ENCODE peak calls at places on chromosomes 4 and X, in nine cellular contexts. K is HT1080; L is brain pericyte; E is activated T-helper 1 cell treated with anti-CD3 and anti-CD28 coated beads, Interleukin-12 subunit alpha, Interleukin-12 subunit beta, Interleukin-2, Interleukin-4 antibody, amounts not matched to agents 30 ng/mL and 10 ng/mL and 1 ng/mL, durations not matched to agents 14 hours and 24 hours and 36 hours; U is stimulated activated CD4-positive, alpha-beta T cell treated with anti-CD3 and anti-CD28 coated beads, Interleukin-4, amount 100 ng/mL, for 24 hours; W is lower leg skin; P is activated CD4-positive, alpha-beta T cell treated with anti-CD3 and anti-CD28 coated beads, Interleukin-2, amount 10 ng/mL, durations not matched to agents 7 days and 5 days; G is AG08396; Y is GM23248. R is an unnamed sample.

GRCh38 chr4:153521467-153521866 is 55.3 kb downstream of the TMEM131L start:
- DNase-seq in K (no peak), L (no peak), E (no peak), U (no peak), W (no peak), P (peak), G (no peak), Y (no peak), R (no peak)

GRCh38 chrX:101617211-101618191 is at the start of gene ARMCX6:
- DNase-seq in K (peak), L (no peak), E (peak), U (peak), W (peak), P (peak), G (peak), Y (peak), R (peak)

GRCh38 chr4:121057466-121057911 is 14.8 kb downstream of the NDNF start:
- DNase-seq in K (no peak), L (no peak), E (no peak), U (no peak), W (no peak), P (no peak), G (no peak), Y (no peak), R (no peak)

GRCh38 chrX:26788402-26788998 is 572.5 kb downstream of the MAGEB5 start:
- DNase-seq in K (peak), L (no peak), E (no peak), U (no peak), W (no peak), P (no peak), G (no peak), Y (no peak), R (no peak)

GRCh38 chr4:71466775-71467174 is 128.0 kb downstream of the SLC4A4 start:
- DNase-seq in K (no peak), L (no peak), E (no peak), U (no peak), W (no peak), P (no peak), G (no peak), Y (no peak), R (no peak)

GRCh38 chr4:74109894-74110605 is 11.1 kb upstream of the CXCL2 start:
- DNase-seq in K (peak), L (no peak), E (no peak), U (no peak), W (no peak), P (no peak), G (no peak), Y (peak), R (no peak)

GRCh38 chr4:3851211-3851610 is 85.0 kb downstream of the ADRA2C start:
- DNase-seq in K (no peak), L (no peak), E (no peak), U (no peak), W (no peak), P (no peak), G (no peak), Y (peak), R (no peak)

GRCh38 chrX:116284383-116284782 is 113.8 kb downstream of the AGTR2 start:
- DNase-seq in K (no peak), L (no peak), E (no peak), U (no peak), W (no peak), P (no peak), G (no peak), Y (no peak), R (no peak)

GRCh38 chr4:183205193-183205592 is 106.1 kb downstream of the WWC2 start:
- DNase-seq in K (no peak), L (no peak), E (no peak), U (no peak), W (no peak), P (no peak), G (no peak), Y (no peak), R (no peak)

R was measured in KG1.